ENCODE peak calls at places on chromosomes 5 and 9, in four cellular contexts. R is heart left ventricle, L is DND-41, X is coronary artery. N is an unnamed sample.

GRCh38 chr9:127144670-127145458 is 22.4 kb upstream of the ANGPTL2 start:
- DNase-seq in X (no peak), L (no peak), R (peak), N (no peak)

GRCh38 chr5:1119312-1119831 is 7.5 kb upstream of the SLC12A7 start:
- DNase-seq in L (no peak), X (no peak), R (no peak), N (no peak)

GRCh38 chr9:115144706-115145105 is 26.7 kb upstream of the TNC start:
- DNase-seq in R (no peak), L (peak), X (no peak), N (no peak)

GRCh38 chr9:95085861-95086563 is 231.5 kb downstream of the FANCC start:
- DNase-seq in R (no peak), X (no peak), L (no peak), N (no peak)

GRCh38 chr5:86768699-86769202 is 151.0 kb downstream of the COX7C start:
- DNase-seq in X (no peak), L (no peak), R (no peak), N (no peak)

GRCh38 chr5:67094476-67095300 is 101.9 kb downstream of the CD180 start:
- DNase-seq in R (no peak), L (no peak), X (no peak), N (no peak)

GRCh38 chr9:131013015-131013755 is 4.2 kb downstream of the LAMC3 start:
- DNase-seq in R (no peak), X (no peak), L (no peak), N (no peak)

GRCh38 chr9:130430232-130430631 is 14.5 kb upstream of the ASS1 start:
- DNase-seq in L (no peak), R (no peak), X (no peak), N (no peak)

GRCh38 chr9:34036625-34037024 is 12.1 kb downstream of the UBAP2 start:
- DNase-seq in R (no peak), L (no peak), X (no peak), N (no peak)

GRCh38 chr5:139796061-139796806 is 626 bp downstream of the PSD2 start:
- DNase-seq in L (no peak), R (no peak), X (no peak), N (no peak)

GRCh38 chr9:14212116-14212515 is 101.8 kb downstream of the NFIB start:
- DNase-seq in L (no peak), X (no peak), R (no peak), N (no peak)

GRCh38 chr9:138028596-138028995 is 151.0 kb downstream of the CACNA1B start:
- DNase-seq in X (no peak), L (no peak), R (no peak), N (no peak)

GRCh38 chr5:172745406-172745805 is 25.6 kb downstream of the DUSP1 start:
- DNase-seq in R (no peak), X (no peak), L (no peak), N (no peak)

GRCh38 chr9:29312327-29312726 is 1739.0 kb upstream of the C9orf72 start:
- DNase-seq in R (no peak), L (no peak), X (no peak), N (no peak)

GRCh38 chr5:150146862-150147579 is 8.6 kb downstream of the PDGFRB start:
- DNase-seq in R (no peak), X (no peak), L (no peak), N (no peak)

GRCh38 chr5:14286574-14287399 is 143.6 kb downstream of the TRIO start:
- DNase-seq in L (no peak), R (no peak), X (no peak), N (no peak)

GRCh38 chr5:2149196-2149541 is 266.4 kb upstream of the IRX4 start:
- DNase-seq in L (no peak), R (no peak), X (no peak), N (no peak)

GRCh38 chr5:56011835-56012234 is 17.1 kb upstream of the IL6ST start:
- DNase-seq in L (no peak), X (no peak), R (no peak), N (no peak)

GRCh38 chr9:219670-220365 is 5.2 kb downstream of the DOCK8 start:
- DNase-seq in L (no peak), X (no peak), R (no peak), N (no peak)

GRCh38 chr5:9557696-9558095 is 11.8 kb upstream of the SEMA5A start:
- DNase-seq in X (no peak), R (no peak), L (no peak), N (no peak)

GRCh38 chr5:31237159-31237558 is 43.7 kb downstream of the CDH6 start:
- DNase-seq in X (no peak), L (no peak), R (no peak), N (no peak)

GRCh38 chr9:38394419-38394818 is 1.9 kb downstream of the ALDH1B1 start:
- DNase-seq in R (no peak), L (no peak), X (no peak), N (no peak)

GRCh38 chr5:168362097-168362885 is 70.8 kb downstream of the WWC1 start:
- DNase-seq in L (no peak), R (no peak), X (no peak), N (no peak)

GRCh38 chr5:169942181-169942580 is 38.1 kb downstream of the INSYN2B start:
- DNase-seq in X (no peak), R (no peak), L (no peak), N (no peak)

GRCh38 chr9:108994695-108995094 is 18.6 kb downstream of the CTNNAL1 start:
- DNase-seq in R (peak), X (no peak), L (peak), N (no peak)

GRCh38 chr5:127305486-127305885 is 14.9 kb downstream of the MEGF10 start:
- DNase-seq in L (no peak), R (no peak), X (no peak), N (no peak)

GRCh38 chr9:127172066-127172707 is 49.8 kb upstream of the ANGPTL2 start:
- DNase-seq in X (peak), L (no peak), R (no peak), N (no peak)

GRCh38 chr9:131436865-131437271 is 43.0 kb downstream of the PRRC2B start:
- DNase-seq in L (no peak), X (no peak), R (no peak), N (no peak)

GRCh38 chr5:10695055-10695649 is 65.9 kb downstream of the DAP start:
- DNase-seq in R (peak), L (no peak), X (no peak), N (no peak)

GRCh38 chr9:98276907-98277469 is 21.5 kb upstream of the TBC1D2 start:
- DNase-seq in X (no peak), L (no peak), R (no peak), N (no peak)

GRCh38 chr5:634191-634590 is 22.1 kb downstream of the CEP72 start:
- DNase-seq in X (no peak), L (no peak), R (no peak), N (no peak)

GRCh38 chr9:93513606-93514005 is 60.2 kb upstream of the FAM120AOS start:
- DNase-seq in R (no peak), X (no peak), L (no peak), N (no peak)

GRCh38 chr5:73419414-73420390 is 28.9 kb downstream of the FOXD1 start:
- DNase-seq in L (no peak), R (no peak), X (no peak), N (no peak)

GRCh38 chr5:33490071-33490665 is 49.4 kb downstream of the TARS1 start:
- DNase-seq in R (no peak), L (no peak), X (no peak), N (no peak)

GRCh38 chr5:775960-776861 is 8.3 kb downstream of the ZDHHC11B start:
- DNase-seq in L (no peak), R (no peak), X (no peak), N (no peak)

DNA sequence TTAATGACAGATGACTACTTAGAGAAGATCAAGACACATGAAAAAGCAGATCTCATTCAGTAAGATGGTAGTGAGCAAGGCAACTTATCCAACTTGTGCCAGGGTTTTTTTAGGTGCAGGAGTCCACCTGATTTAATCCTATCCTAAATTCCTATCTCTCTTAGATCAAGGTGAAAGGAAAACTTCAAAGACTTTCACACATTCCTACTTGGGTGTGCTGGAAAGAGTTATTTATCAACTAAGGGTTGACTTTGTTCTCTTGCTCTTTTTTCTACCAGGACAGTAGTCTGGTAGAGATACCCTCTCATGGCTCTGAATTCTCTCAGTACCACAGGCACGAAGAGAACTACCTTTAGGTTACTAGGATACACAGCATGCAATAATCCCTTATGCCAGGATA is 18.2 kb downstream of the TUT7 start:
- DNase-seq in R (no peak), L (no peak), X (no peak), N (no peak)
- H3K27ac ChIP-seq in R (no peak), L (no peak), X (no peak), N (no peak)

GRCh38 chr9:68714416-68715180 is 9.6 kb downstream of the PIP5K1B start:
- DNase-seq in R (no peak), L (no peak), X (no peak), N (no peak)
- H3K27ac ChIP-seq in R (no peak), L (no peak), X (no peak), N (no peak)

DNA sequence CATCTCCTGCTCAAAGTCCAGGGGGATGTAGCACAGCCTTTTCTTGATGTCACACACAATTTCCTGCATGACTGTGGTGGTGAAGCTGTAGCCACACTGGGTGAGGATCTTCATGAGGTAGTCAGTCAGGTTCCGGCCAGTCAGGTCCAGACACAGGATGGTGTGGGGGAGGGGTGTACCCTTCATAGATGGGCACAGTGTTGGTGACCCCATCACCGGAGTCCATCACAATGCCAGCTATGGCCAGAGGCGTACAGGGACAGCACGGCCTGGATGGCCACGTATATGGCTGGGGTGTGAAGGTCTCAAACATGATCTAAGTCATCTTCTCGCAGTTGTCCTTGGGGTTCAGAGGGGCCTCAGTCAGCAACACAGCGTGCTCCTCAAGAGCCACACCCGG is 19.7 kb upstream of the SPZ1 start:
- DNase-seq in L (no peak), X (no peak), R (no peak), N (no peak)
- H3K27ac ChIP-seq in L (no peak), X (no peak), R (no peak), N (no peak)

DNA sequence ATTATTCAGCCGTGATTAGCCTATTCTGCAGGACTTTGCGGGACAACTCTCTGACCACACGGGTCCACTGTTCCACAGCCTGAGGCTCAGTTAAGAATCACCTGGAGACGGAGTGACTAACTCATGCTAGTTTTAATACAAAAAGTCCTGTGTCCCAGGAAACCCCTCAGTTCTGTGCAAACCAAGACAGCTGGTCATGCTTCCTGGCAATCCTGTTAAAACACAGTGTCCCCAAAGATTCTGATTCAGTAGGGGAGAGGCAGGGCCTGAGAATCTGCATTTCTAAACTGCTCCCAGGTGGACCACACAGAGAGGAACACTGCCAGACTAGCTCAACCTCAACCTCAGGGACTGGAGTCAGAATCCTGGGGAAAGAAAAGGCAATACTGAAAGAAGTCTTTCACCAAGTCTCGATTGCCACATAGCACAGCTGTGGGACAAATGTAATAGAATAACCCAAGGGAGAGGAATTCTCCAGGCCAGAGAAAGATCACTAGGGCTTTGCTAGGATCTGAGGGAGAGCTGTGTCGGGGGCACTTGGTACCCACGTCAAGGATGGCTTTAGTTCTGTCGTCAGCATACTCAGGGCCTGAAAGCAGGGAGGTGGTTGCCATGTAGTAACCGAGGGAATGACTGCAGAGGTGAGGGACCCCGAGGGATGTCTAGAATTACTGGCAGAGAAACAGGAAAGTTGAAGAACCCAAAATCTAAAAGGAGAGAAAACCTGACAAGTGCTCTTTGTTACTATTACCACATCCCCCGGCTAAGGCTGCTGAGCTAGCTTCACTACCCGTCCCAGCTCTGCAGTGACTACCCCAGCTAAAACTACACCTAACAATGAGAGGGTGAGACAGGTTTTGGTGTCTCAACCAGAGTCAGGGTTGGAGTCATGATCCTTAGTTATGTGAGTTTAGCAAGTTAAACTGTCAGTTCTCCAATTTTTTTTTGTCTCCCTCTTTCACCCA is 8.6 kb downstream of the SUSD1 start:
- DNase-seq in R (peak), L (no peak), X (no peak), N (no peak)
- H3K27ac ChIP-seq in R (peak), L (no peak), X (peak), N (no peak)

GRCh38 chr5:27450607-27451006 is 412.2 kb upstream of the CDH9 start:
- DNase-seq in L (no peak), X (no peak), R (no peak), N (no peak)
- H3K27ac ChIP-seq in L (no peak), X (no peak), R (no peak), N (no peak)

DNA sequence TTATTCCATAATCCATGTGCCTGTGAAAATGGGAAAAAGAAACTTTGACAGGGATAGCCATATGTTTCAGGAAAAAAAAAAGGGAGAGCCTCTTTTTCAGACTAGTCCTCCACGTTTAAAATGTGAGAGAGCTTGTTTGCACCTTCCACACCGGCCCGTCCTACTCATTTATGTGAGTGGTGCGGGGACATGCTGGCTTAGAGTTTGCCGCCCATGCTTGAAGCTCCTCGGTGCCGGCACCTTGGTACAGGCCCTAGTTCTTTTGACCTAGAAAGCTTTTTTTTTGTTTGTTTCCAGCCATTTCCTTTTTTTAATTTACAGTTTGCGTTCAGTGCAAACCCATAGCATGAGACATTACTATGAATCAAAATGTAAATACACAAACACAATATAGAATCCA is 27.8 kb downstream of the PSAT1 start:
- DNase-seq in X (no peak), L (no peak), R (no peak), N (no peak)
- H3K27ac ChIP-seq in X (no peak), L (no peak), R (no peak), N (no peak)

DNA sequence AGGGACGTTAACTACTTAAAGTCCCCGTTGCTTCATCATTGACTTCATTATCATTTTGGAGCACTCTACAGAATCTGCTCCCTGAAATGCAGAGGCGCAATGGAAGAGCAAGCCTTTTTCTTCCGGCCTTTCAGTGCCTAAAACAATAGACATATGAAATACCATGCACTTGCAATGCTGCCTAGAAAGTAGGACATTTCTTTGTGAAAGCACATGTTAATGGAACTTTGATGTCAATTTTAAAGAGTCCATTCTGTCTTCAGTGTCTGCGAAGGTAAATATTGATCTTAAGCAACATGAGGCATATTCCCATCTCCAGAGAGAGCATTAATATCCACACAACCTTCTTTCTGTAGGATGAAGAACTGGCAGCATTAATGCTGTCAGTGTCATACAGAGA is 36.4 kb downstream of the ITGA2 start:
- DNase-seq in X (no peak), L (no peak), R (no peak), N (no peak)
- H3K27ac ChIP-seq in X (no peak), L (no peak), R (no peak), N (no peak)

GRCh38 chr5:116763987-116764866 is 189.6 kb upstream of the SEMA6A start:
- DNase-seq in X (no peak), R (no peak), L (no peak), N (no peak)
- H3K27ac ChIP-seq in X (no peak), R (no peak), L (no peak), N (no peak)

GRCh38 chr5:82163459-82164108 is 114.6 kb downstream of the RPS23 start:
- DNase-seq in L (no peak), R (no peak), X (no peak), N (no peak)
- H3K27ac ChIP-seq in L (no peak), R (no peak), X (no peak), N (no peak)

DNA sequence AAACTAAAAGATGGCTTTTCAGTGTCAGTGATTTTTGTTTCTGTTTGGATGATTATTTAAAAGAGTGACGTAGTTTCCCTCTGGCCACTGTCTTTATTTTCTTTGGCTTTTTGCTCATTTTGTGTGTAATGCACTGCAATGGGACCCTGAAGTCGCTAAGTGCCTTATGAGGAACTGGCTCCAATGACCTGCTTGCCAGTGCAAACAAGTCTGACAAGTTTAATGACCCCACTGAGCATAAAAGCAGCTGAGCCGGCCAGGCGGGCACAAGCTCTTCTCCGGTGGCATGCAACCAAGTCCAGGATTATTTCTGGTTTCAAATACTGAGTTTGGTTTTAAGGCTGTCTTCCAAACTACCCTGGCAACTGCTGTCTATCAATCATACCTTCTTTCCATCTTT is 15.6 kb upstream of the GNA14 start:
- DNase-seq in R (peak), L (no peak), X (no peak), N (no peak)
- H3K27ac ChIP-seq in R (no peak), L (no peak), X (peak), N (no peak)